ENCODE peak calls at places on chromosome 22, in four cellular contexts. W, E, B and D are unnamed samples.

GRCh38 chr22:17732251-17732854 is 41.9 kb downstream of the BID start:
- DNase-seq in B (no peak), W (no peak), E (no peak), D (no peak)

GRCh38 chr22:24977370-24978230 is 25.1 kb downstream of the KIAA1671 start:
- DNase-seq in W (no peak), B (no peak), E (no peak), D (no peak)

GRCh38 chr22:21098099-21098671 is 52.4 kb downstream of the LRRC74B start:
- DNase-seq in B (no peak), W (peak; percentile 37), E (no peak), D (peak; percentile 36)

GRCh38 chr22:32920032-32920628 is 118.6 kb downstream of the TIMP3 start:
- DNase-seq in E (no peak), B (no peak), W (no peak), D (no peak)

GRCh38 chr22:37370306-37370979 is 56.8 kb downstream of the ELFN2 start:
- DNase-seq in E (peak; percentile 74), B (no peak), W (no peak), D (no peak)

GRCh38 chr22:17802411-17802810 is 28.1 kb upstream of the BID start:
- DNase-seq in B (no peak), E (no peak), W (no peak), D (no peak)

GRCh38 chr22:43996170-43996980 is 27.7 kb upstream of the PARVB start:
- DNase-seq in B (no peak), E (peak; percentile 83), W (no peak), D (no peak)

GRCh38 chr22:37569009-37569920 is 9.0 kb downstream of the CDC42EP1 start:
- DNase-seq in E (peak; percentile 87), B (peak; percentile 65), W (no peak), D (no peak)

GRCh38 chr22:24473278-24473677 is 21.9 kb upstream of the UPB1 start:
- DNase-seq in W (no peak), E (no peak), B (no peak), D (no peak)

DNA sequence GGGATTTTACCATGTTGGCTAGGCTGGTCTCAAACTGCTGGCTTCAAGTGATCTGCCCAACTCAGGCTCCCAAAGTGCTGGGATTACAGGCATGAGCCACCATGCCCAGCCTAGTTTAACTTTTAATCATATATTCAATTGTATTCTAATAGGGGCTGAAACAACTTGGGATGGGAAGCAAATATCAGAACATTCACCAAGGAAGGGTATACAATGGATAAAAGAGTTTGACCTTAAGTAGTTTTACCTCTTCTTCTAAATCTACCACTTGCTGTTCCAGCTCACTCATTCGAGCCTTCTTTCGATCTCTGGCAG is 1.6 kb downstream of the XBP1 start:
- DNase-seq in B (no peak), E (no peak), W (no peak), D (no peak)
- H3K4me1 ChIP-seq in B (peaks cover 39% of the 10 kb centered on the region), E (peaks cover 56% of the 10 kb centered on the region), W (peaks cover 44% of the 10 kb centered on the region), D (no peaks in the 10 kb centered on the region)

GRCh38 chr22:49418341-49418894 is 409.3 kb downstream of the BRD1 start:
- DNase-seq in E (no peak), B (no peak), W (no peak), D (peak; percentile 38)

GRCh38 chr22:49418943-49419342 is 408.7 kb downstream of the BRD1 start:
- DNase-seq in B (no peak), E (no peak), W (no peak), D (no peak)

GRCh38 chr22:49420651-49421050 is 407.0 kb downstream of the BRD1 start:
- DNase-seq in E (no peak), W (no peak), B (no peak), D (no peak)

GRCh38 chr22:49417833-49418232 is 409.8 kb downstream of the BRD1 start:
- DNase-seq in E (no peak), W (no peak), B (no peak), D (peak; percentile 20)

GRCh38 chr22:49419661-49420060 is 408.0 kb downstream of the BRD1 start:
- DNase-seq in B (no peak), W (no peak), E (no peak), D (no peak)
- H3K9me3 ChIP-seq in B (no peaks in the 10 kb centered on the region), W (no peaks in the 10 kb centered on the region), E (no peaks in the 10 kb centered on the region), D (peaks cover 3% of the 10 kb centered on the region)

GRCh38 chr22:42614312-42615091 is at the start of gene POLDIP3:
- DNase-seq in E (peak; percentile 100), B (peak; percentile 97), W (peak; percentile 97), D (peak; percentile 99)
- H3K4me1 ChIP-seq in E (peaks cover 59% of the 10 kb centered on the region), B (peaks cover 30% of the 10 kb centered on the region), W (peaks cover 25% of the 10 kb centered on the region), D (peaks cover 55% of the 10 kb centered on the region)

GRCh38 chr22:47285981-47286380 is 523.5 kb downstream of the TBC1D22A start:
- DNase-seq in W (no peak), E (peak; percentile 57), B (no peak), D (no peak)

GRCh38 chr22:47287516-47287915 is 525.1 kb downstream of the TBC1D22A start:
- DNase-seq in W (no peak), B (no peak), E (peak; percentile 43), D (no peak)

GRCh38 chr22:47288640-47289039 is 526.2 kb downstream of the TBC1D22A start:
- DNase-seq in W (no peak), E (no peak), B (no peak), D (no peak)

GRCh38 chr22:47284822-47285221 is 522.4 kb downstream of the TBC1D22A start:
- DNase-seq in W (no peak), B (no peak), E (peak; percentile 27), D (no peak)

DNA sequence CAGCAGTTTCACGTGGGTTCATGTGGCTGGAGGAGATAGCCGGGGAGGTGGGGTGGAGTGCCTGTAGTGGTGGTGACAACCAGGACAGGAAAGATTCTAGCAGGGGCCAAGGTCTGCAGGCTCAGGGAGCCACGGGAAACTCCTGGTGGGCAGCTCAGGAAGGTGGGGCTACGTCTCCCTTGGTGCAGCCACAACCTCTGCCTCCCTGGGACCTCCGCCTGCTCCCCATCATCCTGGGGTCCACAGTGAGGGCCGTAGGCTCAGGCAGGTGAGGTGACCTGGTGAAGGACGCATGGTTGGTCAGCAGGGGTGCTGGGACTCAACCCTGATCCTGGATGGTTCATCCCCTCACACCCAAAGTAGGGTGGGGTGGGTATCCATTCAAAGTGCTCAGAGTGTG is 524.1 kb downstream of the TBC1D22A start:
- DNase-seq in E (peak; percentile 50), B (no peak), W (no peak), D (no peak)
- H3K9me3 ChIP-seq in E (no peaks in the 10 kb centered on the region), B (no peaks in the 10 kb centered on the region), W (no peaks in the 10 kb centered on the region), D (no peaks in the 10 kb centered on the region)

GRCh38 chr22:35310556-35311550 is 11.2 kb downstream of the TOM1 start:
- DNase-seq in B (peak; percentile 29), W (no peak), E (peak; percentile 56), D (no peak)
- H3K4me1 ChIP-seq in B (peaks cover 77% of the 10 kb centered on the region), W (peaks cover 37% of the 10 kb centered on the region), E (peaks cover 63% of the 10 kb centered on the region), D (peaks cover 28% of the 10 kb centered on the region)

GRCh38 chr22:29799217-29799680 is 32.1 kb downstream of the UQCR10 start:
- DNase-seq in B (peak; percentile 90), W (peak; percentile 87), E (peak; percentile 94), D (peak; percentile 73)
- H3K9me3 ChIP-seq in B (no peaks in the 10 kb centered on the region), W (no peaks in the 10 kb centered on the region), E (no peaks in the 10 kb centered on the region), D (no peaks in the 10 kb centered on the region)

GRCh38 chr22:45481661-45482060 is 21.0 kb upstream of the FBLN1 start:
- DNase-seq in E (peak; percentile 13), B (peak; percentile 39), W (no peak), D (no peak)
- H3K4me1 ChIP-seq in E (no peaks in the 10 kb centered on the region), B (peaks cover 73% of the 10 kb centered on the region), W (peaks cover 19% of the 10 kb centered on the region), D (peaks cover 16% of the 10 kb centered on the region)